ENCODE peak calls at places on chromosomes 12 and 14, in seven cellular contexts. One of them, this sample, is unnamed.
A peak's percentile ranks its signal among the peaks of the same experiment; 100 is the strongest.

GRCh38 chr12:68310370-68310769 is 21.8 kb downstream of the MDM1 start:
- DNase-seq in breast epithelium: no peak
- DNase-seq in transverse colon: no peak
- DNase-seq in K562: no peak
- DNase-seq in GM12892: no peak
- DNase-seq in stomach: no peak
- DNase-seq in HCT116: no peak
- DNase-seq in this sample: no peak

GRCh38 chr12:49612210-49612609 is 6.8 kb upstream of the FAM186B start:
- DNase-seq in breast epithelium: no peak
- DNase-seq in transverse colon: no peak
- DNase-seq in K562: no peak
- DNase-seq in GM12892: no peak
- DNase-seq in stomach: no peak
- DNase-seq in HCT116: no peak
- DNase-seq in this sample: no peak

GRCh38 chr12:98656289-98657101 is 11.4 kb downstream of the APAF1 start:
- DNase-seq in breast epithelium: no peak
- DNase-seq in transverse colon: no peak
- DNase-seq in K562: peak; percentile 66
- DNase-seq in GM12892: no peak
- DNase-seq in stomach: no peak
- DNase-seq in HCT116: no peak
- DNase-seq in this sample: no peak

GRCh38 chr14:57136669-57137068 is 132.0 kb downstream of the EXOC5 start:
- DNase-seq in breast epithelium: no peak
- DNase-seq in transverse colon: no peak
- DNase-seq in K562: no peak
- DNase-seq in GM12892: no peak
- DNase-seq in stomach: no peak
- DNase-seq in HCT116: no peak
- DNase-seq in this sample: peak; percentile 47

GRCh38 chr12:79262938-79263337 is 398.4 kb downstream of the SYT1 start:
- DNase-seq in breast epithelium: no peak
- DNase-seq in transverse colon: no peak
- DNase-seq in K562: no peak
- DNase-seq in GM12892: no peak
- DNase-seq in stomach: no peak
- DNase-seq in HCT116: no peak
- DNase-seq in this sample: no peak

GRCh38 chr12:132558861-132559623 is 51.3 kb downstream of the LRCOL1 start:
- DNase-seq in breast epithelium: no peak
- DNase-seq in transverse colon: no peak
- DNase-seq in K562: no peak
- DNase-seq in GM12892: no peak
- DNase-seq in stomach: no peak
- DNase-seq in HCT116: no peak
- DNase-seq in this sample: no peak

GRCh38 chr14:91258021-91258618 is 13.6 kb upstream of the GPR68 start:
- DNase-seq in breast epithelium: no peak
- DNase-seq in transverse colon: peak; percentile 36
- DNase-seq in K562: no peak
- DNase-seq in GM12892: no peak
- DNase-seq in stomach: no peak
- DNase-seq in HCT116: no peak
- DNase-seq in this sample: no peak

GRCh38 chr12:100908501-100908900 is 113.9 kb downstream of the ANO4 start:
- DNase-seq in breast epithelium: no peak
- DNase-seq in transverse colon: no peak
- DNase-seq in K562: no peak
- DNase-seq in GM12892: no peak
- DNase-seq in stomach: no peak
- DNase-seq in HCT116: no peak
- DNase-seq in this sample: no peak

GRCh38 chr12:58363971-58364370 is 422.6 kb downstream of the ATP23 start:
- DNase-seq in breast epithelium: no peak
- DNase-seq in transverse colon: no peak
- DNase-seq in K562: no peak
- DNase-seq in GM12892: no peak
- DNase-seq in stomach: no peak
- DNase-seq in HCT116: no peak
- DNase-seq in this sample: no peak

GRCh38 chr12:45416161-45416560 is 200.3 kb downstream of the ANO6 start:
- DNase-seq in breast epithelium: no peak
- DNase-seq in transverse colon: no peak
- DNase-seq in K562: no peak
- DNase-seq in GM12892: no peak
- DNase-seq in stomach: no peak
- DNase-seq in HCT116: no peak
- DNase-seq in this sample: no peak

GRCh38 chr12:47841910-47842309 is 22.2 kb upstream of the HDAC7 start:
- DNase-seq in breast epithelium: no peak
- DNase-seq in transverse colon: no peak
- DNase-seq in K562: no peak
- DNase-seq in GM12892: no peak
- DNase-seq in stomach: no peak
- DNase-seq in HCT116: no peak
- DNase-seq in this sample: no peak

GRCh38 chr14:101584049-101584859 is 23.0 kb downstream of the DIO3 start:
- DNase-seq in breast epithelium: no peak
- DNase-seq in transverse colon: no peak
- DNase-seq in K562: peak; percentile 53
- DNase-seq in GM12892: no peak
- DNase-seq in stomach: no peak
- DNase-seq in HCT116: no peak
- DNase-seq in this sample: no peak

GRCh38 chr14:26448181-26448855 is 149.5 kb downstream of the NOVA1 start:
- DNase-seq in breast epithelium: no peak
- DNase-seq in transverse colon: no peak
- DNase-seq in K562: no peak
- DNase-seq in GM12892: no peak
- DNase-seq in stomach: no peak
- DNase-seq in HCT116: no peak
- DNase-seq in this sample: no peak

GRCh38 chr12:15193927-15194326 is 27.3 kb downstream of the RERG start:
- DNase-seq in breast epithelium: no peak
- DNase-seq in transverse colon: no peak
- DNase-seq in K562: no peak
- DNase-seq in GM12892: no peak
- DNase-seq in stomach: no peak
- DNase-seq in HCT116: no peak
- DNase-seq in this sample: no peak

GRCh38 chr12:15192721-15193120 is 28.5 kb downstream of the RERG start:
- DNase-seq in breast epithelium: no peak
- DNase-seq in transverse colon: no peak
- DNase-seq in K562: no peak
- DNase-seq in GM12892: no peak
- DNase-seq in stomach: no peak
- DNase-seq in HCT116: no peak
- DNase-seq in this sample: no peak

GRCh38 chr12:15196678-15197267 is 24.4 kb downstream of the RERG start:
- DNase-seq in breast epithelium: no peak
- DNase-seq in transverse colon: no peak
- DNase-seq in K562: no peak
- DNase-seq in GM12892: no peak
- DNase-seq in stomach: no peak
- DNase-seq in HCT116: no peak
- DNase-seq in this sample: no peak

GRCh38 chr12:15194947-15195346 is 26.3 kb downstream of the RERG start:
- DNase-seq in breast epithelium: no peak
- DNase-seq in transverse colon: no peak
- DNase-seq in K562: no peak
- DNase-seq in GM12892: no peak
- DNase-seq in stomach: no peak
- DNase-seq in HCT116: no peak
- DNase-seq in this sample: no peak

DNA sequence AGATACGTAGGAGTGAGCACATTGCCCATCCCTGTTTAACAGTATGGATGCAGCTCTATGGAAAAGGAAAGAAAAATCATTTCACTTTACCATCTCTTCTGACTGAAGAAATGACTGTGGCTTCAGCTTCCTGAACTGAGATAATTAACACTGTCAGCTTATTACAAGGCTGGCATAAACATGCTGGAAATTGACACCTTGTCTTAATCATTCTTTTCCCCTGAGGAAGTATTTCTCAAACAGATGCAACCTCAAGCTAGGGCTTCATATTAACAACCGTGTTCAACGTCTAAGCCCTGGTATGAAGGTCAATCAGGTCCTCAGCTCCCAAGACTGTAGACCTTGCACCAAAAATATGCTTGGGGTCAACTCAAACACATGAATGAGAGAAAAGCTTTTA is 25.0 kb downstream of the RERG start:
- DNase-seq in breast epithelium: no peak
- DNase-seq in transverse colon: no peak
- DNase-seq in K562: no peak
- DNase-seq in GM12892: no peak
- DNase-seq in stomach: no peak
- DNase-seq in HCT116: no peak
- DNase-seq in this sample: no peak
- TF ChIP-seq POLR2AphosphoS5 in breast epithelium: no peak
- TF ChIP-seq POLR2AphosphoS5 in transverse colon: no peak
- TF ChIP-seq POLR2AphosphoS5 in K562: no peak
- TF ChIP-seq POLR2AphosphoS5 in GM12892: no peak
- TF ChIP-seq POLR2AphosphoS5 in stomach: no peak
- TF ChIP-seq POLR2AphosphoS5 in HCT116: no peak
- TF ChIP-seq POLR2AphosphoS5 in this sample: no peak

GRCh38 chr12:124395986-124396385 is 101.1 kb downstream of the RFLNA start:
- DNase-seq in breast epithelium: no peak
- DNase-seq in transverse colon: peak; percentile 53
- DNase-seq in K562: no peak
- DNase-seq in GM12892: no peak
- DNase-seq in stomach: no peak
- DNase-seq in HCT116: no peak
- DNase-seq in this sample: no peak

GRCh38 chr12:124395284-124395752 is 100.4 kb downstream of the RFLNA start:
- DNase-seq in breast epithelium: no peak
- DNase-seq in transverse colon: no peak
- DNase-seq in K562: no peak
- DNase-seq in GM12892: no peak
- DNase-seq in stomach: no peak
- DNase-seq in HCT116: no peak
- DNase-seq in this sample: no peak

GRCh38 chr12:124393831-124394230 is 98.9 kb downstream of the RFLNA start:
- DNase-seq in breast epithelium: no peak
- DNase-seq in transverse colon: no peak
- DNase-seq in K562: no peak
- DNase-seq in GM12892: no peak
- DNase-seq in stomach: no peak
- DNase-seq in HCT116: no peak
- DNase-seq in this sample: no peak

GRCh38 chr12:124392991-124393790 is 98.3 kb downstream of the RFLNA start:
- DNase-seq in breast epithelium: peak; percentile 76
- DNase-seq in transverse colon: peak; percentile 87
- DNase-seq in K562: no peak
- DNase-seq in GM12892: no peak
- DNase-seq in stomach: peak; percentile 95
- DNase-seq in HCT116: no peak
- DNase-seq in this sample: no peak

GRCh38 chr12:124394462-124395128 is 99.7 kb downstream of the RFLNA start:
- DNase-seq in breast epithelium: no peak
- DNase-seq in transverse colon: no peak
- DNase-seq in K562: no peak
- DNase-seq in GM12892: no peak
- DNase-seq in stomach: no peak
- DNase-seq in HCT116: no peak
- DNase-seq in this sample: no peak
- TF ChIP-seq POLR2AphosphoS5 in breast epithelium: no peak
- TF ChIP-seq POLR2AphosphoS5 in transverse colon: peak; percentile 26
- TF ChIP-seq POLR2AphosphoS5 in K562: no peak
- TF ChIP-seq POLR2AphosphoS5 in GM12892: no peak
- TF ChIP-seq POLR2AphosphoS5 in stomach: no peak
- TF ChIP-seq POLR2AphosphoS5 in HCT116: no peak
- TF ChIP-seq POLR2AphosphoS5 in this sample: no peak

GRCh38 chr12:127909031-127909430 is 357.9 kb upstream of the TMEM132C start:
- DNase-seq in breast epithelium: no peak
- DNase-seq in transverse colon: no peak
- DNase-seq in K562: no peak
- DNase-seq in GM12892: no peak
- DNase-seq in stomach: no peak
- DNase-seq in HCT116: no peak
- DNase-seq in this sample: no peak

GRCh38 chr12:127912266-127912665 is 354.7 kb upstream of the TMEM132C start:
- DNase-seq in breast epithelium: no peak
- DNase-seq in transverse colon: no peak
- DNase-seq in K562: no peak
- DNase-seq in GM12892: no peak
- DNase-seq in stomach: no peak
- DNase-seq in HCT116: no peak
- DNase-seq in this sample: no peak

GRCh38 chr12:127911289-127911688 is 355.7 kb upstream of the TMEM132C start:
- DNase-seq in breast epithelium: no peak
- DNase-seq in transverse colon: peak; percentile 14
- DNase-seq in K562: no peak
- DNase-seq in GM12892: no peak
- DNase-seq in stomach: no peak
- DNase-seq in HCT116: no peak
- DNase-seq in this sample: no peak
- TF ChIP-seq POLR2AphosphoS5 in breast epithelium: no peak
- TF ChIP-seq POLR2AphosphoS5 in transverse colon: no peak
- TF ChIP-seq POLR2AphosphoS5 in K562: no peak
- TF ChIP-seq POLR2AphosphoS5 in GM12892: no peak
- TF ChIP-seq POLR2AphosphoS5 in stomach: no peak
- TF ChIP-seq POLR2AphosphoS5 in HCT116: no peak
- TF ChIP-seq POLR2AphosphoS5 in this sample: no peak

GRCh38 chr12:94218244-94218643 is 69.9 kb downstream of the PLXNC1 start:
- DNase-seq in breast epithelium: no peak
- DNase-seq in transverse colon: no peak
- DNase-seq in K562: no peak
- DNase-seq in GM12892: no peak
- DNase-seq in stomach: no peak
- DNase-seq in HCT116: no peak
- DNase-seq in this sample: no peak

GRCh38 chr12:94222351-94222750 is 74.0 kb downstream of the PLXNC1 start:
- DNase-seq in breast epithelium: no peak
- DNase-seq in transverse colon: no peak
- DNase-seq in K562: no peak
- DNase-seq in GM12892: no peak
- DNase-seq in stomach: no peak
- DNase-seq in HCT116: no peak
- DNase-seq in this sample: no peak

GRCh38 chr12:94219622-94220302 is 71.4 kb downstream of the PLXNC1 start:
- DNase-seq in breast epithelium: no peak
- DNase-seq in transverse colon: no peak
- DNase-seq in K562: peak; percentile 32
- DNase-seq in GM12892: no peak
- DNase-seq in stomach: no peak
- DNase-seq in HCT116: no peak
- DNase-seq in this sample: no peak

GRCh38 chr12:94225506-94225905 is 77.1 kb downstream of the PLXNC1 start:
- DNase-seq in breast epithelium: no peak
- DNase-seq in transverse colon: no peak
- DNase-seq in K562: no peak
- DNase-seq in GM12892: no peak
- DNase-seq in stomach: no peak
- DNase-seq in HCT116: no peak
- DNase-seq in this sample: no peak

DNA sequence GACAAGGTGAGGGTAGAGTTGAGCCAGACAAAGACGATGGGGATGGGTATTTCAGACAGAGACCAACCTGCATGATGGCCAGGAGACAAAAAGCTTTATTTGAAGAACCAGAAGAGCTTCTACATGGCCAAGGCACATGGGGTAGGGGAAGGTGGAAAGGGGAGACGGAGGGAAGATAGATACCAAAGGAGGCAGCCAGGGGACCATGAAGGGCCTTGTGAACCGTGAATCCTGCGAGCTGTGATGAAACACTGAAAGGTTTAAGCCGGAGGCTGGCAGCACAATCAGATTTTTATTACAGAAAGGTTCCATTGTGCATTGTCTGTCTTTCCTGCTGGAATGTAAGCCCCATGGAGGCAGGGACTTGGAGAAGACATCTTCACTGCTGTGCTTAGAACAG is 72.4 kb downstream of the PLXNC1 start:
- DNase-seq in breast epithelium: no peak
- DNase-seq in transverse colon: no peak
- DNase-seq in K562: no peak
- DNase-seq in GM12892: no peak
- DNase-seq in stomach: no peak
- DNase-seq in HCT116: no peak
- DNase-seq in this sample: no peak
- TF ChIP-seq POLR2AphosphoS5 in breast epithelium: no peak
- TF ChIP-seq POLR2AphosphoS5 in transverse colon: no peak
- TF ChIP-seq POLR2AphosphoS5 in K562: no peak
- TF ChIP-seq POLR2AphosphoS5 in GM12892: no peak
- TF ChIP-seq POLR2AphosphoS5 in stomach: no peak
- TF ChIP-seq POLR2AphosphoS5 in HCT116: no peak
- TF ChIP-seq POLR2AphosphoS5 in this sample: no peak

This sample was measured in H1.